ENCODE peak calls at places on chromosome 9, in four cellular contexts. M is fibroblast of pulmonary artery, O is endodermal cell, C is GM20000. R is an unnamed sample.

GRCh38 chr9:30075451-30076199 is 2308.8 kb upstream of the ACO1 start:
- DNase-seq in M (peak), C (peak), O (no peak), R (no peak)

GRCh38 chr9:15513335-15513734 is 2.6 kb upstream of the PSIP1 start:
- DNase-seq in C (peak), O (peak), M (peak), R (no peak)

GRCh38 chr9:87556039-87556438 is 58.4 kb downstream of the DAPK1 start:
- DNase-seq in C (no peak), O (no peak), M (no peak), R (no peak)

GRCh38 chr9:23603311-23603710 is 222.7 kb downstream of the ELAVL2 start:
- DNase-seq in O (no peak), M (no peak), C (no peak), R (no peak)

GRCh38 chr9:105142406-105143092 is 101.9 kb upstream of the SLC44A1 start:
- DNase-seq in M (peak), O (no peak), C (no peak), R (no peak)

GRCh38 chr9:33818167-33818831 is 1.3 kb downstream of the UBE2R2 start:
- DNase-seq in C (peak), M (no peak), O (no peak), R (no peak)

GRCh38 chr9:135067091-135067710 is 20.3 kb upstream of the OLFM1 start:
- DNase-seq in M (no peak), C (no peak), O (peak), R (no peak)

GRCh38 chr9:107847977-107848376 is 358.4 kb upstream of the KLF4 start:
- DNase-seq in O (no peak), M (peak), C (no peak), R (no peak)

GRCh38 chr9:7752481-7752880 is 47.1 kb downstream of the DMAC1 start:
- DNase-seq in M (no peak), O (no peak), C (no peak), R (no peak)

GRCh38 chr9:70494221-70494620 is 79.8 kb upstream of the KLF9 start:
- DNase-seq in O (no peak), C (no peak), M (no peak), R (no peak)

GRCh38 chr9:36798350-36799065 is 225.8 kb downstream of the MELK start:
- DNase-seq in M (no peak), O (peak), C (no peak), R (no peak)

GRCh38 chr9:18233776-18234445 is 240.0 kb upstream of the ADAMTSL1 start:
- DNase-seq in O (no peak), M (no peak), C (no peak), R (no peak)

GRCh38 chr9:73023025-73023541 is 70.2 kb upstream of the ALDH1A1 start:
- DNase-seq in C (peak), M (peak), O (peak), R (no peak)

GRCh38 chr9:93244510-93245436 is 60.8 kb downstream of the WNK2 start:
- DNase-seq in C (no peak), M (no peak), O (no peak), R (no peak)

GRCh38 chr9:133691659-133692363 is 46.3 kb downstream of the SARDH start:
- DNase-seq in M (no peak), O (no peak), C (no peak), R (no peak)

GRCh38 chr9:134773842-134774241 is 106.8 kb upstream of the FCN2 start:
- DNase-seq in M (no peak), O (no peak), C (no peak), R (no peak)

GRCh38 chr9:70229579-70229978 is 29.2 kb upstream of the SMC5 start:
- DNase-seq in C (no peak), O (no peak), M (peak), R (no peak)

GRCh38 chr9:2486988-2487387 is 134.6 kb upstream of the VLDLR start:
- DNase-seq in M (peak), C (no peak), O (no peak), R (no peak)

GRCh38 chr9:127154390-127155191 is 32.2 kb upstream of the ANGPTL2 start:
- DNase-seq in M (peak), O (peak), C (peak), R (no peak)

GRCh38 chr9:95129651-95130291 is 187.7 kb downstream of the FANCC start:
- DNase-seq in M (no peak), C (no peak), O (no peak), R (no peak)

GRCh38 chr9:128419061-128419925 is 1.4 kb upstream of the CERCAM start:
- DNase-seq in M (peak), O (no peak), C (no peak), R (no peak)

GRCh38 chr9:128421474-128422010 is 885 bp downstream of the CERCAM start:
- DNase-seq in C (no peak), O (no peak), M (no peak), R (no peak)

GRCh38 chr9:128422783-128423150 is 2.1 kb downstream of the CERCAM start:
- DNase-seq in O (no peak), M (no peak), C (no peak), R (no peak)

GRCh38 chr9:128420060-128420650 is 502 bp upstream of the CERCAM start:
- DNase-seq in C (peak), M (peak), O (peak), R (peak)

DNA sequence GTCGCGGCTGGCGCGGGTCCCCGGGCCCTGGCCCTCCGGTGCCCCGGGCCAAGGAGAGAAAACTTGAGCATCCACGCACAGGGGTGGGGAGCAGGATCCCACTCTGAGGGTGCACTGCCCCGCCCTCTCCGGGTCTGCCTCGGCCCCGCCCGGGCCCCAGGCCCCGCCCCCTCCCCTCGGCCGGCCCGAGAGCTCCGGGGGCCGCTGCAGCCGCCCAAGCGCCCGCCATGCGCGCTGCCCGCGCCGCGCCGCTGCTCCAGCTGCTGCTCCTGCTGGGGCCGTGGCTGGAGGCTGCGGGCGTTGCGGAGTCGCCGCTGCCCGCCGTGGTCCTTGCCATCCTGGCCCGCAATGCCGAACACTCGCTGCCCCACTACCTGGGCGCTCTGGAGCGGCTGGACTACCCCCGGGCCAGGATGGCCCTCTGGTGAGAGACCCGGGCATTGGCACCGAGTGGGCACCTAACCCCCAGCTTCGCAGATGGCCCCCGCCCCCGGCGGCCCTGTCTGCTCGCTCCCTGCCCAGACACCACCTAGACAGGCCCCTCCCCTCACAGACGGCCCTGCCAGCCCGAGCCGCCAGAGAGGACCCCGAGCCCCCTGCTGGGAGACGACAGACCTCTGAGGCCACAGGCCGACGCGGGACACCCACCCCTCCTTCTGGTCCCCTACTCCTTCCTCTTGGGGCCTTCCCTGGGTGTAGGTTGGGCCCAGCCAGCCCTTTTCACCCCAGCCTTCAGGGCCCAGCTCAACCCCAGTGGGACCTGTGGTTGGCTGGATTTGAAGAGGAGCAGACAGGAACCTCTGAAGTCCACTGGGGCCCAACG is at the start of gene CERCAM:
- DNase-seq in M (peak), O (peak), C (peak), R (no peak)
- TF ChIP-seq CTCF in M (no peak), O (no peak), C (no peak), R (no peak)

GRCh38 chr9:136614967-136615623 is 47.6 kb upstream of the EGFL7 start:
- DNase-seq in C (no peak), O (peak), M (no peak), R (no peak)
- TF ChIP-seq CTCF in C (no peak), O (peak), M (no peak), R (no peak)

DNA sequence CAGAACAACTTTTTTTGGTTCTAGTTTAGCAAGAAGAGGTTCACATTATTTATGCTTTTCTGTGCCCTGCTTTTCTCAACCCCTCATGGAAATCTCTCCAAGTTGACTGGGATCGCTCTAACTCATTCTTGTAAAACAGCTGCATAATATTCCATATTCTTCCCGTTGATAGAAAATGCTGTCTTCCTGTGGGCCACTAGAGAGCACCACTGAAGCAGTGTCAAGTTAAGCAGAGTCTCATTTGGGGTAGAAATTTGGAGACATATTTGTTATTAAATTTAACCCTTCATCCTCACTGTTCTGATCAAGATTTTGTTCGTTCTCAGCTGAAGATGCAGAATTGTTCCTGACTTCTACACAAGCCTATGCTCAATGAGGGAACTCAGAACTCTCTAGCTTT is 140.1 kb downstream of the CEMIP2 start:
- DNase-seq in M (peak), C (no peak), O (no peak), R (no peak)
- TF ChIP-seq CTCF in M (peak), C (no peak), O (peak), R (no peak)

GRCh38 chr9:132644251-132644650 is 25.5 kb downstream of the DDX31 start:
- DNase-seq in C (no peak), O (no peak), M (no peak), R (no peak)
- TF ChIP-seq CTCF in C (peak), O (peak), M (peak), R (no peak)

DNA sequence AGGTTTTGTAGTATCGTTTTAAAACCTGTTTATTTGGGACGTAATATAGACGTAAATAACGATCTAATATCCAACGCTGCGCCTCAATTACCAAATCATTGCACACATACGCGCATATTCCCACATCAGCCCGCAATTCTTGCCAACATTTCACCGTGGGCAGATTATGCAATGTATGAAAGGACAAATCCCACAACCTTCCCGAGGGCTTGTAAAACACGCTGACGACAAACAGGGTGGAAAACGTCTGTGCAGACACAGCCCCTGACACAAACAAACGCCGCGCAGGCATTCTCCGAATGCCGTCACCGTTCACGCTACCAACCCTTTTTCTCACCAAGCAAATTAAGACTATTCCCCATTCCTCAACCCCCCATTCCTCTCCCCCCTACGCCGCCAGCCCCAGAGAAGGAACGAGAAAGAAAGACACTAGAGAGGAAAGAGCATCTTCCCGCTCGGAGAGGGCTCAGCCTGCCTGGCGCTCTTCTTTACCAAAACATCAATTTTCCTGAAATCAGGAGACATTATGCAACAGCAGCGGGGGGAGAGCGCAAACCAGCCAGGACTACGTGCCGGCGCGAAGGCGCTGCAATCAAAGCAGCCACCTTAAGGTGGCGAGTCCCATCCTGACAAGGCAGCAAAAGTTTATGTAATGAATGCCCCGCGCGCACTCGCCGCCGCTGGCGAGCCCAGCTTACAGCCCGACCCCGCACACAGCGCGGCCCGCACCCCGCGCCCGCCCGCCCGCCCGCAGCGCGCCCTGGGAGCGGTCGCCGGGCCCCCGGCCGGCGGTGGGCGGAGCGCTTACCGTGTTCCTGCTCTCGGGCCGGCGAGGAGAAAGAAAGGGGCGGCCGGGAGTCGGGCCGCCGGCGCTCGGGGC is 560 bp downstream of the NFIL3 start:
- DNase-seq in O (peak), C (peak), M (peak), R (peak)
- TF ChIP-seq CTCF in O (peak), C (no peak), M (peak), R (no peak)